ENCODE peak calls at places on chromosomes 5 and 9, in six cellular contexts. H is bronchial epithelial cell, C is foreskin fibroblast, D is esophagus squamous epithelium, Q is dorsolateral prefrontal cortex, O is omental fat pad. Y is an unnamed sample.

GRCh38 chr9:131936929-131937328 is 142.7 kb downstream of the MED27 start:
- DNase-seq in H (no peak), O (no peak), D (no peak), C (no peak), Q (no peak), Y (no peak)

GRCh38 chr5:96852769-96853168 is 23.5 kb upstream of the ERAP2 start:
- DNase-seq in D (no peak), O (no peak), C (peak; percentile 20), H (no peak), Q (no peak), Y (no peak)

GRCh38 chr5:138954257-138955012 is 79.3 kb upstream of the LRRTM2 start:
- DNase-seq in C (no peak), O (no peak), Q (no peak), H (no peak), D (no peak), Y (no peak)

GRCh38 chr5:93381057-93381456 is 200.0 kb downstream of the NR2F1-AS1 start:
- DNase-seq in H (no peak), Q (no peak), C (no peak), O (no peak), D (no peak), Y (no peak)

GRCh38 chr5:176579323-176579722 is 30.2 kb downstream of the CDHR2 start:
- DNase-seq in H (no peak), Q (no peak), C (no peak), O (no peak), D (no peak), Y (no peak)

GRCh38 chr5:168932400-168932799 is 353.2 kb upstream of the PANK3 start:
- DNase-seq in H (no peak), C (no peak), O (no peak), D (no peak), Q (no peak), Y (no peak)

GRCh38 chr5:155794801-155795200 is 532.2 kb upstream of the SGCD start:
- DNase-seq in O (no peak), H (peak; percentile 2), Q (no peak), C (no peak), D (no peak), Y (no peak)

GRCh38 chr9:69211424-69212036 is 37.5 kb downstream of the TJP2 start:
- DNase-seq in Q (no peak), D (no peak), C (no peak), O (no peak), H (no peak), Y (no peak)

GRCh38 chr9:35748858-35749514 is at the start of the genes GBA2 and RGP1:
- DNase-seq in O (no peak), Q (peak; percentile 91), H (peak; percentile 38), C (peak; percentile 68), D (no peak), Y (peak; percentile 83)

GRCh38 chr5:174767670-174768069 is 43.3 kb downstream of the MSX2 start:
- DNase-seq in D (no peak), Q (no peak), O (no peak), H (no peak), C (no peak), Y (no peak)

GRCh38 chr5:132496631-132497487 is 6.3 kb upstream of the IRF1 start:
- DNase-seq in C (peak; percentile 87), H (no peak), O (peak; percentile 82), D (peak; percentile 52), Q (peak; percentile 85), Y (peak; percentile 90)

GRCh38 chr9:95757026-95757425 is 118.5 kb upstream of the ERCC6L2 start:
- DNase-seq in C (no peak), Q (no peak), O (no peak), D (no peak), H (peak; percentile 63), Y (no peak)

GRCh38 chr9:123073441-123073840 is 40.0 kb downstream of the GPR21 start:
- DNase-seq in Q (no peak), O (no peak), C (no peak), H (no peak), D (no peak), Y (no peak)
- TF ChIP-seq CTCF in Q (no peak), O (no peak), C (no peak), H (no peak), D (no peak), Y (no peak)

GRCh38 chr5:142769251-142769792 is 855 bp upstream of the ARHGAP26 start:
- DNase-seq in O (no peak), Q (no peak), H (no peak), D (no peak), C (no peak), Y (no peak)
- TF ChIP-seq CTCF in O (no peak), Q (no peak), H (no peak), D (no peak), C (no peak), Y (no peak)

DNA sequence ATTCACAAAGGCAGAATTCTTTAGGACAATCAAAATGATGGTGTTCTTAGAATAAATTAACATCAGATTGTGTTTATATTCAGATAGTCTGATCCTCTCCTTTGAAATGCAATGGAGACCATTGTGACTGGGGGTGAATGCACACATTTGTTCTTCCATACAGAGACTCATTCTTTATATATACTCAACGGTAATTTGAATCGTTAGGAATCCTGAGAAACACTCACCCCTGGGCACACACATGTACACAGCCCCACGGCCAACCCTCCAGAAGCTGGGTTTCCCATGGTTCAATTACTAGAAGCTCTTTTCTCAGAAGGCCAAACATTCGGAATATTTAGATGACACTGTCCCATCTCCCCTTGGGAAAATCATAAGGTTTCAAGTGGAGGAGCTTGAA is 57.5 kb upstream of the EPB41L4B start:
- DNase-seq in C (no peak), O (no peak), D (no peak), H (no peak), Q (no peak), Y (no peak)
- TF ChIP-seq CTCF in C (no peak), O (no peak), D (no peak), H (no peak), Q (no peak), Y (no peak)

DNA sequence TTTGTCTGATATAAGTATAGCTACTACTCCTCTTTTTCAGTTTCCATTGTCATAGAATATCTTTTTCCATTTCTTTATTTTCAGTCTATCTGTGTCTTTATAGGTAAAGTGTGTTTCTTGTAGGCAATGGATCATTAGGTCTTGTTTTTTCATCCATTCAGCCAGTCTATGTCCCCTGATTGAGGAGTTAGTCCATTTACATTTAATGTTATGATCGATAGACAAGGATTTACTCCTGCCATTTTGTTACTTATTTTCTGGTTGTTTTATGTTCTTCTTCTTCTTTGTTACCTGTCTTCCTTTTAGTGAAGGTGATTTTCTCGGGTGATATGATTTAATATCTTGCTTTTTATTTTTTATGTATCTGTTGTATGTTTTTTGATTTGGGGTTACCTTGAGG is 169.0 kb downstream of the BARX1 start:
- DNase-seq in D (no peak), O (no peak), C (no peak), H (no peak), Q (no peak), Y (no peak)
- TF ChIP-seq CTCF in D (no peak), O (no peak), C (no peak), H (no peak), Q (no peak), Y (no peak)

DNA sequence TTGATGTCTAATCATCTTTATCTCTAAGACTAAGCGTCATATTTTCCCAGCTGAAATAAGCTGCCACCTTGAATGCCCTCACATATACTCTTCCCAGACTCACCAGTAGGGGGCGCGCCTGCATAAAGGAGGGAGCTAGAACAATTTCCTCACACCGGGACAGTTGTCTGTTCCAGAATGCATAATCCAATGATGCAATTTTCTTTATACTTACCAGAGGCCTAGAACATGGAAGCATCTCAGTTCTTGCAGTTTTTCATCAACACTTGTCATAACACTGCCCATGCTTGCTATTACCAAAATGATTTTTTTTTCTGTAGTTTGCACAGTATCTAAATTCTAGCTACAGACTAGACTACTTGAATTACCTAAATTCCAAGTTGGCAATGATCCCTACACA is 203.9 kb downstream of the FRMD3 start:
- DNase-seq in C (peak; percentile 70), D (peak; percentile 11), Q (peak; percentile 76), O (peak; percentile 97), H (peak; percentile 63), Y (peak; percentile 88)
- TF ChIP-seq CTCF in C (peak; percentile 92), D (peak; percentile 84), Q (peak; percentile 91), O (no peak), H (peak; percentile 71), Y (peak; percentile 95)

DNA sequence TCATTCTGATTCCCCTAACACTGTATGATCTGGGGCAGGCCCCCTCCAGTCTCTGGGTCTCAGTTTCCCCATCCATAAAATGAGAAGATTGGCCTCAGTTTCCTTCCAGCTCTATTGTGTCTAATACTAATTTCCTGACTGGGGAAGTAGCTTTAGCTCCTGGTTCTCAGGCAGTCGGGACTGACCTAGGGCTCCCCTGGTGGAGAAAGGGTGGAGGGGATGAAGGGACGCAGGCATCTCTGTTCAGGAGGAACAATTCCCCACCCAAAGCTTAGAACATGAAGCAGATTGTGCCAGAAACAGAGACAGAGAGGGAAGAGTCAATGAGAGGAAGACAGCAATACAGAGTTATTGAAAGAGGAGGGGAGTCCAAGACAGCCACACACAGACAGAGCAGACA is 14.2 kb upstream of the PTGS1 start:
- DNase-seq in O (no peak), Q (no peak), H (no peak), C (no peak), D (no peak), Y (no peak)
- TF ChIP-seq CTCF in O (no peak), Q (no peak), H (peak; percentile 32), C (peak; percentile 24), D (no peak), Y (no peak)

DNA sequence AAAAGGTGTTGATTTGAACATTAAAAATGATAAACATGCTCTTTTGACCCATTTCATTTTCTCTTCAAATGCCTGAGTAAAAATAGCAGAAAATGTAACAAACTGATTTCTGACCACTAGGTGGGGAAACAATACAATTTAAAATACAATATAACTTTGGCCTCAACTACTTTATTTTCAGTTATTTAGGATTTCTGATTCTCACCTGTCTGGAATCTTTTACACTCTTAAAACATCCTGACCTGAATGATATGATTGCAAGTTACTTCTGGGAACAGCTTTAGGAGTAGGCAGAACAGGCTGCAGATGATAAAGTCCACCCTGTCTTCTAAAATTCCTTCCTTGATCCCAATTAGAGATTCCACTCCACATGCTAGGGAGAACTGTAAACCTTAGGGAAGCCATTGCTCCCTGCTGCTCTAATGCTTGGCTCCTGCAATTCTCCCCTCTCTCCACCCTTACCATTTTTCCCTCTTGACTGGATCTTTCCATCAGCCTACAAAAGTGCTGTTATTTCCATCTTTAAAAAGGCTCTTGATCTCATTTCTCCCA is 70.3 kb downstream of the FYB1 start:
- DNase-seq in H (peak; percentile 41), O (no peak), Q (no peak), C (no peak), D (no peak), Y (no peak)
- TF ChIP-seq CTCF in H (no peak), O (no peak), Q (peak; percentile 69), C (peak; percentile 9), D (no peak), Y (peak; percentile 12)

GRCh38 chr9:126420148-126420547 is 93.5 kb downstream of the MVB12B start:
- DNase-seq in C (no peak), D (no peak), O (no peak), Q (no peak), H (no peak), Y (no peak)

GRCh38 chr9:126423022-126423708 is 96.5 kb downstream of the MVB12B start:
- DNase-seq in H (peak; percentile 7), D (no peak), Q (peak; percentile 36), C (no peak), O (no peak), Y (no peak)

GRCh38 chr9:126423709-126424185 is 97.1 kb downstream of the MVB12B start:
- DNase-seq in C (no peak), Q (peak; percentile 41), D (no peak), O (no peak), H (peak; percentile 26), Y (no peak)

GRCh38 chr9:126420643-126421564 is 94.3 kb downstream of the MVB12B start:
- DNase-seq in O (no peak), C (peak; percentile 32), H (peak; percentile 96), Q (no peak), D (no peak), Y (no peak)

GRCh38 chr9:126421567-126422428 is 95.2 kb downstream of the MVB12B start:
- DNase-seq in D (no peak), H (no peak), C (no peak), O (no peak), Q (peak; percentile 41), Y (no peak)
- TF ChIP-seq CTCF in D (no peak), H (no peak), C (no peak), O (no peak), Q (no peak), Y (no peak)